ENCODE peak calls at places on chromosomes 13 and 19, in nine cellular contexts. One of them, this sample, is unnamed.

GRCh38 chr13:109243311-109243951 is 543.0 kb downstream of the IRS2 start:
- DNase-seq in spleen: no peak
- DNase-seq in stomach: no peak
- DNase-seq in endothelial cell of umbilical vein: peak; percentile 78
- DNase-seq in K562: peak; percentile 31
- DNase-seq in breast epithelium: no peak
- DNase-seq in transverse colon: no peak
- DNase-seq in GM12892: no peak
- DNase-seq in H1: no peak
- DNase-seq in this sample: no peak

GRCh38 chr13:110641055-110642015 is 26.0 kb downstream of the NAXD start:
- DNase-seq in breast epithelium: no peak
- DNase-seq in transverse colon: no peak
- DNase-seq in K562: no peak
- DNase-seq in endothelial cell of umbilical vein: no peak
- DNase-seq in GM12892: no peak
- DNase-seq in H1: no peak
- DNase-seq in stomach: peak; percentile 24
- DNase-seq in spleen: peak; percentile 64
- DNase-seq in this sample: no peak

GRCh38 chr13:75480691-75481175 is 1.2 kb downstream of the TBC1D4 start:
- DNase-seq in endothelial cell of umbilical vein: peak; percentile 55
- DNase-seq in H1: peak; percentile 61
- DNase-seq in breast epithelium: peak; percentile 69
- DNase-seq in K562: peak; percentile 55
- DNase-seq in transverse colon: peak; percentile 77
- DNase-seq in spleen: peak; percentile 79
- DNase-seq in stomach: peak; percentile 80
- DNase-seq in GM12892: no peak
- DNase-seq in this sample: peak; percentile 12

GRCh38 chr13:41648314-41648935 is 191.1 kb downstream of the RGCC start:
- DNase-seq in endothelial cell of umbilical vein: peak; percentile 91
- DNase-seq in transverse colon: no peak
- DNase-seq in H1: no peak
- DNase-seq in breast epithelium: no peak
- DNase-seq in stomach: no peak
- DNase-seq in K562: no peak
- DNase-seq in GM12892: no peak
- DNase-seq in spleen: no peak
- DNase-seq in this sample: no peak

GRCh38 chr13:40146063-40146462 is 490.6 kb downstream of the COG6 start:
- DNase-seq in H1: peak; percentile 46
- DNase-seq in transverse colon: no peak
- DNase-seq in spleen: no peak
- DNase-seq in breast epithelium: no peak
- DNase-seq in endothelial cell of umbilical vein: no peak
- DNase-seq in GM12892: no peak
- DNase-seq in stomach: no peak
- DNase-seq in K562: no peak
- DNase-seq in this sample: no peak

GRCh38 chr13:42990991-42991891 is 800 bp downstream of the EPSTI1 start:
- DNase-seq in H1: no peak
- DNase-seq in GM12892: no peak
- DNase-seq in spleen: peak; percentile 71
- DNase-seq in transverse colon: no peak
- DNase-seq in stomach: no peak
- DNase-seq in K562: no peak
- DNase-seq in breast epithelium: no peak
- DNase-seq in endothelial cell of umbilical vein: no peak
- DNase-seq in this sample: no peak

GRCh38 chr19:18915639-18916038 is 3.5 kb downstream of the COPE start:
- DNase-seq in endothelial cell of umbilical vein: peak; percentile 55
- DNase-seq in transverse colon: peak; percentile 39
- DNase-seq in stomach: peak; percentile 36
- DNase-seq in GM12892: no peak
- DNase-seq in H1: peak; percentile 68
- DNase-seq in breast epithelium: no peak
- DNase-seq in K562: no peak
- DNase-seq in spleen: peak; percentile 84
- DNase-seq in this sample: no peak

GRCh38 chr13:29081036-29081435 is 260.9 kb downstream of the MTUS2 start:
- DNase-seq in spleen: no peak
- DNase-seq in stomach: no peak
- DNase-seq in breast epithelium: no peak
- DNase-seq in K562: no peak
- DNase-seq in endothelial cell of umbilical vein: no peak
- DNase-seq in GM12892: peak; percentile 5
- DNase-seq in transverse colon: no peak
- DNase-seq in H1: no peak
- DNase-seq in this sample: no peak

GRCh38 chr19:41479757-41480191 is 36.8 kb downstream of the ERICH4 start:
- DNase-seq in endothelial cell of umbilical vein: peak; percentile 98
- DNase-seq in transverse colon: no peak
- DNase-seq in K562: peak; percentile 58
- DNase-seq in breast epithelium: no peak
- DNase-seq in stomach: no peak
- DNase-seq in GM12892: no peak
- DNase-seq in spleen: peak; percentile 74
- DNase-seq in H1: no peak
- DNase-seq in this sample: no peak

GRCh38 chr19:41711376-41712261 is 3.2 kb downstream of the CEACAM5 start:
- DNase-seq in endothelial cell of umbilical vein: no peak
- DNase-seq in K562: no peak
- DNase-seq in spleen: no peak
- DNase-seq in GM12892: no peak
- DNase-seq in breast epithelium: no peak
- DNase-seq in stomach: peak; percentile 22
- DNase-seq in H1: no peak
- DNase-seq in transverse colon: peak; percentile 69
- DNase-seq in this sample: no peak

GRCh38 chr19:7391218-7391670 is 42.5 kb downstream of the ARHGEF18 start:
- DNase-seq in breast epithelium: no peak
- DNase-seq in transverse colon: peak; percentile 61
- DNase-seq in H1: no peak
- DNase-seq in endothelial cell of umbilical vein: peak; percentile 23
- DNase-seq in GM12892: no peak
- DNase-seq in spleen: no peak
- DNase-seq in K562: peak; percentile 51
- DNase-seq in stomach: peak; percentile 31
- DNase-seq in this sample: no peak

GRCh38 chr13:25868483-25868882 is 183.3 kb downstream of the SHISA2 start:
- DNase-seq in endothelial cell of umbilical vein: no peak
- DNase-seq in K562: no peak
- DNase-seq in spleen: no peak
- DNase-seq in H1: no peak
- DNase-seq in stomach: no peak
- DNase-seq in GM12892: no peak
- DNase-seq in transverse colon: no peak
- DNase-seq in breast epithelium: no peak
- DNase-seq in this sample: no peak

GRCh38 chr19:13006431-13007281 is 11.4 kb downstream of the NFIX start:
- DNase-seq in stomach: peak; percentile 54
- DNase-seq in spleen: no peak
- DNase-seq in breast epithelium: no peak
- DNase-seq in endothelial cell of umbilical vein: no peak
- DNase-seq in H1: no peak
- DNase-seq in transverse colon: no peak
- DNase-seq in K562: no peak
- DNase-seq in GM12892: no peak
- DNase-seq in this sample: no peak

GRCh38 chr13:110442946-110443632 is 118.4 kb downstream of the RAB20 start:
- DNase-seq in K562: no peak
- DNase-seq in spleen: no peak
- DNase-seq in GM12892: no peak
- DNase-seq in breast epithelium: no peak
- DNase-seq in stomach: no peak
- DNase-seq in transverse colon: no peak
- DNase-seq in H1: no peak
- DNase-seq in endothelial cell of umbilical vein: peak; percentile 34
- DNase-seq in this sample: no peak

GRCh38 chr19:17579523-17580244 is 24.2 kb downstream of the COLGALT1 start:
- DNase-seq in K562: peak; percentile 97
- DNase-seq in breast epithelium: no peak
- DNase-seq in H1: peak; percentile 95
- DNase-seq in stomach: no peak
- DNase-seq in GM12892: peak; percentile 71
- DNase-seq in transverse colon: peak; percentile 78
- DNase-seq in endothelial cell of umbilical vein: peak; percentile 39
- DNase-seq in spleen: peak; percentile 85
- DNase-seq in this sample: peak; percentile 76

GRCh38 chr19:13103961-13104847 is 1.5 kb upstream of the LYL1 start:
- DNase-seq in GM12892: peak; percentile 83
- DNase-seq in spleen: peak; percentile 98
- DNase-seq in endothelial cell of umbilical vein: peak; percentile 94
- DNase-seq in breast epithelium: no peak
- DNase-seq in stomach: peak; percentile 45
- DNase-seq in H1: peak; percentile 95
- DNase-seq in transverse colon: peak; percentile 76
- DNase-seq in K562: peak; percentile 82
- DNase-seq in this sample: peak; percentile 80

GRCh38 chr13:21402586-21403307 is 56.4 kb downstream of the ZDHHC20 start:
- DNase-seq in stomach: no peak
- DNase-seq in GM12892: no peak
- DNase-seq in K562: no peak
- DNase-seq in endothelial cell of umbilical vein: peak; percentile 16
- DNase-seq in spleen: no peak
- DNase-seq in transverse colon: no peak
- DNase-seq in H1: no peak
- DNase-seq in breast epithelium: no peak
- DNase-seq in this sample: no peak

GRCh38 chr19:57351867-57352266 is 796 bp downstream of the ZNF304 start:
- DNase-seq in breast epithelium: no peak
- DNase-seq in stomach: no peak
- DNase-seq in spleen: no peak
- DNase-seq in endothelial cell of umbilical vein: no peak
- DNase-seq in transverse colon: no peak
- DNase-seq in K562: peak; percentile 20
- DNase-seq in GM12892: no peak
- DNase-seq in H1: no peak
- DNase-seq in this sample: no peak

DNA sequence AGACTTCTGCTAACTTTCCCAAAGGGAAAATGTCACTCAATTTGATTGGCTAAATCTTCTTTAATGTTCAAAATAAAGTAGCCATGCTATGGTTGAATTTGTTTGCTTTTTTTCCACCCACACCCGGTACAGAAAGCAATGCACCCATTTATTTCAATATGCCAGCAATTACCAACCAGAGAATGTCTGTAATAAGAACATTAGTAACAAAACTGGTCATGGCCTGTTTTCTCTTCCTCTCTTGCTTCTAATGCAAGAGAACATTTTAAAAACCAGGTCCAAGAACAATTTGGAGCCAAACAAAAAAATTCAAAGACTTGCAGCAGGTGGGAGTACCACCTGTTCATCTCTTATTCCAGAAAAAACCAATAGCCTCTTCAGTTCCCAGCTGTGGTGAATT is 1108.8 kb upstream of the PCDH20 start:
- DNase-seq in endothelial cell of umbilical vein: no peak
- DNase-seq in GM12892: no peak
- DNase-seq in breast epithelium: no peak
- DNase-seq in K562: no peak
- DNase-seq in stomach: no peak
- DNase-seq in H1: no peak
- DNase-seq in spleen: no peak
- DNase-seq in transverse colon: no peak
- DNase-seq in this sample: no peak
- TF ChIP-seq POLR2A in endothelial cell of umbilical vein: no peak
- TF ChIP-seq POLR2A in GM12892: no peak
- TF ChIP-seq POLR2A in breast epithelium: no peak
- TF ChIP-seq POLR2A in K562: no peak
- TF ChIP-seq POLR2A in stomach: no peak
- TF ChIP-seq POLR2A in H1: no peak
- TF ChIP-seq POLR2A in spleen: no peak
- TF ChIP-seq POLR2A in transverse colon: no peak
- TF ChIP-seq POLR2A in this sample: no peak

GRCh38 chr13:76863022-76863421 is 23.2 kb downstream of the KCTD12 start:
- DNase-seq in breast epithelium: no peak
- DNase-seq in transverse colon: no peak
- DNase-seq in endothelial cell of umbilical vein: no peak
- DNase-seq in K562: no peak
- DNase-seq in H1: no peak
- DNase-seq in spleen: no peak
- DNase-seq in GM12892: no peak
- DNase-seq in stomach: no peak
- DNase-seq in this sample: no peak
- TF ChIP-seq POLR2AphosphoS5 in breast epithelium: no peak
- TF ChIP-seq POLR2AphosphoS5 in transverse colon: no peak
- TF ChIP-seq POLR2AphosphoS5 in endothelial cell of umbilical vein: no peak
- TF ChIP-seq POLR2AphosphoS5 in K562: no peak
- TF ChIP-seq POLR2AphosphoS5 in H1: no peak
- TF ChIP-seq POLR2AphosphoS5 in spleen: no peak
- TF ChIP-seq POLR2AphosphoS5 in GM12892: no peak
- TF ChIP-seq POLR2AphosphoS5 in stomach: no peak
- TF ChIP-seq POLR2AphosphoS5 in this sample: no peak

GRCh38 chr19:51179297-51179696 is 37.2 kb downstream of the SIGLEC7 start:
- DNase-seq in spleen: no peak
- DNase-seq in breast epithelium: no peak
- DNase-seq in transverse colon: no peak
- DNase-seq in GM12892: no peak
- DNase-seq in endothelial cell of umbilical vein: no peak
- DNase-seq in stomach: no peak
- DNase-seq in H1: no peak
- DNase-seq in K562: no peak
- DNase-seq in this sample: no peak

GRCh38 chr19:51185069-51185867 is 39.6 kb upstream of the CD33 start:
- DNase-seq in stomach: no peak
- DNase-seq in GM12892: no peak
- DNase-seq in spleen: peak; percentile 66
- DNase-seq in endothelial cell of umbilical vein: no peak
- DNase-seq in H1: no peak
- DNase-seq in breast epithelium: no peak
- DNase-seq in transverse colon: no peak
- DNase-seq in K562: no peak
- DNase-seq in this sample: no peak

GRCh38 chr19:51181377-51181912 is 39.3 kb downstream of the SIGLEC7 start:
- DNase-seq in K562: no peak
- DNase-seq in spleen: no peak
- DNase-seq in H1: no peak
- DNase-seq in GM12892: no peak
- DNase-seq in endothelial cell of umbilical vein: no peak
- DNase-seq in breast epithelium: no peak
- DNase-seq in stomach: no peak
- DNase-seq in transverse colon: no peak
- DNase-seq in this sample: no peak

GRCh38 chr19:51183629-51184028 is 41.3 kb upstream of the CD33 start:
- DNase-seq in K562: no peak
- DNase-seq in spleen: no peak
- DNase-seq in breast epithelium: no peak
- DNase-seq in H1: no peak
- DNase-seq in GM12892: no peak
- DNase-seq in stomach: no peak
- DNase-seq in transverse colon: no peak
- DNase-seq in endothelial cell of umbilical vein: no peak
- DNase-seq in this sample: no peak

GRCh38 chr19:51181913-51182419 is 39.9 kb downstream of the SIGLEC7 start:
- DNase-seq in transverse colon: no peak
- DNase-seq in GM12892: no peak
- DNase-seq in breast epithelium: no peak
- DNase-seq in endothelial cell of umbilical vein: no peak
- DNase-seq in K562: no peak
- DNase-seq in H1: no peak
- DNase-seq in stomach: no peak
- DNase-seq in spleen: peak; percentile 70
- DNase-seq in this sample: no peak
- TF ChIP-seq POLR2A in transverse colon: no peak
- TF ChIP-seq POLR2A in GM12892: no peak
- TF ChIP-seq POLR2A in breast epithelium: no peak
- TF ChIP-seq POLR2A in endothelial cell of umbilical vein: no peak
- TF ChIP-seq POLR2A in K562: no peak
- TF ChIP-seq POLR2A in H1: no peak
- TF ChIP-seq POLR2A in stomach: no peak
- TF ChIP-seq POLR2A in spleen: no peak
- TF ChIP-seq POLR2A in this sample: no peak

GRCh38 chr19:1026189-1027019 is at the start of gene CNN2:
- DNase-seq in breast epithelium: peak; percentile 83
- DNase-seq in transverse colon: peak; percentile 87
- DNase-seq in H1: peak; percentile 92
- DNase-seq in endothelial cell of umbilical vein: peak; percentile 80
- DNase-seq in K562: peak; percentile 86
- DNase-seq in spleen: peak; percentile 95
- DNase-seq in GM12892: peak; percentile 89
- DNase-seq in stomach: peak; percentile 88
- DNase-seq in this sample: peak; percentile 86
- TF ChIP-seq POLR2AphosphoS5 in breast epithelium: peak; percentile 86
- TF ChIP-seq POLR2AphosphoS5 in transverse colon: peak; percentile 97
- TF ChIP-seq POLR2AphosphoS5 in H1: no peak
- TF ChIP-seq POLR2AphosphoS5 in endothelial cell of umbilical vein: peak; percentile 87
- TF ChIP-seq POLR2AphosphoS5 in K562: no peak
- TF ChIP-seq POLR2AphosphoS5 in spleen: peak; percentile 88
- TF ChIP-seq POLR2AphosphoS5 in GM12892: no peak
- TF ChIP-seq POLR2AphosphoS5 in stomach: peak; percentile 64
- TF ChIP-seq POLR2AphosphoS5 in this sample: peak; percentile 55

This sample was measured in GM12891.